ENCODE peak calls at places on chromosomes 12 and 14, in four cellular contexts. W is HFFc6, E is fibroblast of villous mesenchyme, C is body of pancreas. J is an unnamed sample.

GRCh38 chr14:77200406-77200985 is 18.9 kb downstream of the TMEM63C start:
- DNase-seq in W (no peak), E (no peak), C (no peak), J (no peak)

GRCh38 chr14:99231181-99231849 is 40.7 kb downstream of the BCL11B start:
- DNase-seq in W (no peak), E (no peak), C (no peak), J (no peak)

GRCh38 chr12:84070311-84070710 is 842.3 kb downstream of the SLC6A15 start:
- DNase-seq in W (peak; percentile 90), E (peak; percentile 84), C (peak; percentile 13), J (no peak)

GRCh38 chr14:31745741-31746140 is 184.5 kb downstream of the NUBPL start:
- DNase-seq in W (no peak), E (no peak), C (no peak), J (no peak)

GRCh38 chr14:100056964-100057817 is 8.0 kb upstream of the EVL start:
- DNase-seq in W (peak; percentile 20), E (peak; percentile 67), C (no peak), J (no peak)

GRCh38 chr14:36553650-36554260 is 28.7 kb downstream of the NKX2-8 start:
- DNase-seq in W (peak; percentile 54), E (peak; percentile 45), C (peak; percentile 53), J (no peak)

GRCh38 chr12:120737557-120738251 is 12.1 kb downstream of the ACADS start:
- DNase-seq in W (no peak), E (no peak), C (no peak), J (no peak)

GRCh38 chr12:32033411-32033810 is 73.2 kb upstream of the BICD1 start:
- DNase-seq in W (no peak), E (no peak), C (no peak), J (no peak)

GRCh38 chr14:96077983-96078686 is 39.0 kb downstream of the C14orf132 start:
- DNase-seq in W (no peak), E (no peak), C (no peak), J (no peak)

GRCh38 chr12:70393787-70394519 is 27.9 kb downstream of the KCNMB4 start:
- DNase-seq in W (peak; percentile 82), E (peak; percentile 49), C (no peak), J (no peak)

GRCh38 chr12:39611818-39612217 is 7.8 kb downstream of the ABCD2 start:
- DNase-seq in W (no peak), E (no peak), C (no peak), J (no peak)

GRCh38 chr12:68831272-68831671 is 23.3 kb downstream of the MDM2 start:
- DNase-seq in W (no peak), E (no peak), C (no peak), J (no peak)

GRCh38 chr14:37172024-37172869 is at the start of gene SLC25A21:
- DNase-seq in W (peak; percentile 71), E (peak; percentile 68), C (peak; percentile 86), J (no peak)

GRCh38 chr12:47449797-47450196 is 256.0 kb downstream of the RPAP3 start:
- DNase-seq in W (no peak), E (no peak), C (no peak), J (no peak)

GRCh38 chr14:42806909-42807315 is 1200.2 kb downstream of the LRFN5 start:
- DNase-seq in W (no peak), E (peak; percentile 73), C (no peak), J (no peak)

GRCh38 chr12:60977966-60978365 is 1282.2 kb upstream of the USP15 start:
- DNase-seq in W (no peak), E (no peak), C (no peak), J (no peak)

GRCh38 chr12:5433081-5433839 is 1.4 kb downstream of the NTF3 start:
- DNase-seq in W (no peak), E (peak; percentile 12), C (no peak), J (no peak)

GRCh38 chr12:92848740-92849139 is 80.4 kb downstream of the EEA1 start:
- DNase-seq in W (no peak), E (no peak), C (no peak), J (no peak)

GRCh38 chr12:49880756-49881390 is 22.8 kb downstream of the FAIM2 start:
- DNase-seq in W (no peak), E (peak; percentile 13), C (no peak), J (no peak)

GRCh38 chr12:91154131-91154530 is 28.5 kb downstream of the DCN start:
- DNase-seq in W (no peak), E (peak; percentile 66), C (no peak), J (no peak)

GRCh38 chr14:50740858-50741257 is 72.8 kb upstream of the SAV1 start:
- DNase-seq in W (no peak), E (peak; percentile 44), C (no peak), J (no peak)

GRCh38 chr14:38481939-38482678 is 226.2 kb upstream of the CLEC14A start:
- DNase-seq in W (peak; percentile 75), E (peak; percentile 54), C (no peak), J (no peak)

GRCh38 chr14:67503331-67503730 is 14.8 kb upstream of the TMEM229B start:
- DNase-seq in W (no peak), E (no peak), C (no peak), J (no peak)

GRCh38 chr12:126338031-126338441 is 1272.8 kb downstream of the AACS start:
- DNase-seq in W (peak; percentile 2), E (no peak), C (no peak), J (no peak)

GRCh38 chr12:44317651-44318126 is 481.8 kb downstream of the TMEM117 start:
- DNase-seq in W (peak; percentile 35), E (peak; percentile 15), C (no peak), J (no peak)
- TF ChIP-seq CTCF in W (peak; percentile 71), E (peak; percentile 48), C (no peak), J (no peak)

GRCh38 chr14:88468396-88468795 is 82.9 kb downstream of the SPATA7 start:
- DNase-seq in W (peak; percentile 91), E (peak; percentile 69), C (no peak), J (no peak)

GRCh38 chr14:88463318-88463717 is 77.9 kb downstream of the SPATA7 start:
- DNase-seq in W (peak; percentile 21), E (peak; percentile 21), C (no peak), J (no peak)
- TF ChIP-seq CTCF in W (peak; percentile 78), E (peak; percentile 58), C (peak; percentile 29), J (peak; percentile 20)

DNA sequence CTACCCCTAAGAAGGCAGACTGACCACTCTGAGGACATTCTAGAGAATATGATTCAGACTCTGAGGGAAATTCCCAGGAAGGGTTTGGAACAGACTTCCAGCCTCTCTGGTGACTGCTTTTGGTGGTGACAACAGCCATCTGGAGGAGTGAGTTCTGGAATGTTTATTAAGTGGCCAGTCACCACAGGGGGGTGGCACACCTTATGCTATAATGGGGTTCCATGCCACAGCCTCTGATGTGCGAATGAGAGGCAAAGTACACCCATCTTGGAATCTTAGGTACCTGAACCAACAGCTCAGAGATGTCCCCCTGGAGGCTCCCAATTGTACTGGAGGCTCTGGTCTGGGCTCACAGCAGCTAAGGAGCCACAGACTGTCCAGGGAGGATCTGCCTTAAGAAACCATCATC is 9.5 kb upstream of the TINF2 start:
- DNase-seq in W (peak; percentile 38), E (no peak), C (no peak), J (no peak)
- TF ChIP-seq CTCF in W (peak; percentile 43), E (no peak), C (no peak), J (no peak)

DNA sequence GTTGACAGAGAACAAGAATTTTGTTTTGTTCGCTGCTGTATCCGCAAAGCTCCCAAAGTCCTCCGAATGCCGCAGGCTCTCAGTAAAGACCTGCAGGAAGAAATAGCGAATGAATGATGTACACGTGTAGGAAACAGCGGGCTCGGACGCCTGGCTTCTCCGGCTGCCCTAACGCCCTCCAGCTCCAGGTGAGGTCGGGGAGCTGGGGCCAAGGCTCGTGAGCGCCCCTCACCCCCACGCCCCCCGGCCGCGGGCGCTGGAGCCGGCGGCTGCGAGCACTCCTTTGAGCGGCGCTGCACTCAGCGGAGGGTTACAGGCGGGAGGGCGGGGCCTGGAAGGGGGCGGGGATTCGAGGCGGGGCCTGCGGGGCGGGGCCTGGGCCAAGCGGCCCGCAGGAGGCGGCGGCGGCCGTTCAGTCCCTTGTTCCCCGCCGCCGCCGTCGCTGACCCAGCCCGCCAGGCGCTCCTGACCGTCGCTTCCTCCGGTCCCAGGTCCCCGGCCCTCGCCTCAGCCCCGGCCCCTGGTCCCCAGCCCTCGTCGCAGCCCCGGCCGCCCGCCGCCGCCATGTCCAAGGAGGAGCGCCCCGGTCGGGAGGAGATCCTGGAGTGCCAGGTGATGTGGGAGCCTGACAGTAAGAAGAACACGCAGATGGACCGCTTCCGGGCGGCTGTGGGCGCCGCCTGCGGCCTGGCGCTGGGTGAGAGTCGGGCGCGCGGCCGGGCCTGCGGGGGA is at the start of gene AACS:
- DNase-seq in W (peak; percentile 59), E (peak; percentile 72), C (peak; percentile 81), J (peak; percentile 64)
- TF ChIP-seq CTCF in W (no peak), E (no peak), C (no peak), J (no peak)